ENCODE peak calls at places on chromosomes 1 and 21, in six cellular contexts. One of them, this sample, is unnamed.

GRCh38 chr1:219477861-219478260 is 135.0 kb downstream of the ZC3H11B start:
- DNase-seq in transverse colon: no peak
- DNase-seq in Peyer's patch: no peak
- DNase-seq in HepG2: no peak
- DNase-seq in gastrocnemius medialis: no peak
- DNase-seq in GM12891: no peak
- DNase-seq in this sample: no peak

GRCh38 chr1:236808564-236809130 is 13.6 kb downstream of the MTR start:
- DNase-seq in gastrocnemius medialis: no peak
- DNase-seq in GM12891: no peak
- DNase-seq in HepG2: peak; percentile 17
- DNase-seq in Peyer's patch: no peak
- DNase-seq in transverse colon: no peak
- DNase-seq in this sample: peak; percentile 12

GRCh38 chr21:43598416-43599120 is 60.7 kb downstream of the HSF2BP start:
- DNase-seq in HepG2: no peak
- DNase-seq in GM12891: no peak
- DNase-seq in gastrocnemius medialis: no peak
- DNase-seq in transverse colon: no peak
- DNase-seq in Peyer's patch: no peak
- DNase-seq in this sample: no peak

GRCh38 chr1:219422811-219423598 is 189.9 kb downstream of the ZC3H11B start:
- DNase-seq in Peyer's patch: no peak
- DNase-seq in HepG2: no peak
- DNase-seq in transverse colon: no peak
- DNase-seq in GM12891: no peak
- DNase-seq in gastrocnemius medialis: no peak
- DNase-seq in this sample: no peak

GRCh38 chr1:24754229-24754628 is 9.0 kb downstream of the CLIC4 start:
- DNase-seq in GM12891: no peak
- DNase-seq in transverse colon: no peak
- DNase-seq in Peyer's patch: no peak
- DNase-seq in HepG2: no peak
- DNase-seq in gastrocnemius medialis: no peak
- DNase-seq in this sample: no peak

GRCh38 chr1:109875874-109876273 is 34.8 kb upstream of the CSF1 start:
- DNase-seq in gastrocnemius medialis: no peak
- DNase-seq in GM12891: no peak
- DNase-seq in HepG2: no peak
- DNase-seq in transverse colon: no peak
- DNase-seq in Peyer's patch: no peak
- DNase-seq in this sample: no peak

GRCh38 chr21:37000381-37000780 is 6.1 kb upstream of the RIPPLY3 start:
- DNase-seq in GM12891: no peak
- DNase-seq in transverse colon: no peak
- DNase-seq in HepG2: no peak
- DNase-seq in Peyer's patch: no peak
- DNase-seq in gastrocnemius medialis: no peak
- DNase-seq in this sample: no peak

GRCh38 chr1:224497714-224498573 is 63.3 kb upstream of the WDR26 start:
- DNase-seq in gastrocnemius medialis: no peak
- DNase-seq in GM12891: peak; percentile 54
- DNase-seq in transverse colon: no peak
- DNase-seq in HepG2: no peak
- DNase-seq in Peyer's patch: no peak
- DNase-seq in this sample: no peak

GRCh38 chr1:23478896-23479790 is 4.8 kb downstream of the ASAP3 start:
- DNase-seq in HepG2: peak; percentile 97
- DNase-seq in transverse colon: peak; percentile 38
- DNase-seq in GM12891: no peak
- DNase-seq in gastrocnemius medialis: peak; percentile 95
- DNase-seq in Peyer's patch: peak; percentile 21
- DNase-seq in this sample: no peak

GRCh38 chr1:167665469-167665868 is 35.4 kb downstream of the RCSD1 start:
- DNase-seq in HepG2: no peak
- DNase-seq in Peyer's patch: no peak
- DNase-seq in transverse colon: no peak
- DNase-seq in GM12891: no peak
- DNase-seq in gastrocnemius medialis: no peak
- DNase-seq in this sample: no peak

GRCh38 chr1:11044849-11045427 is 2.1 kb downstream of the MASP2 start:
- DNase-seq in HepG2: no peak
- DNase-seq in Peyer's patch: no peak
- DNase-seq in GM12891: no peak
- DNase-seq in transverse colon: no peak
- DNase-seq in gastrocnemius medialis: no peak
- DNase-seq in this sample: no peak

GRCh38 chr1:118767971-118768370 is 220.2 kb downstream of the TBX15 start:
- DNase-seq in GM12891: no peak
- DNase-seq in transverse colon: no peak
- DNase-seq in gastrocnemius medialis: no peak
- DNase-seq in HepG2: no peak
- DNase-seq in Peyer's patch: no peak
- DNase-seq in this sample: no peak

GRCh38 chr1:244022301-244022700 is 28.8 kb upstream of the ZBTB18 start:
- DNase-seq in transverse colon: no peak
- DNase-seq in Peyer's patch: no peak
- DNase-seq in GM12891: no peak
- DNase-seq in HepG2: no peak
- DNase-seq in gastrocnemius medialis: no peak
- DNase-seq in this sample: no peak

GRCh38 chr1:54995835-54996234 is 2.9 kb upstream of the BSND start:
- DNase-seq in Peyer's patch: no peak
- DNase-seq in GM12891: no peak
- DNase-seq in HepG2: no peak
- DNase-seq in transverse colon: no peak
- DNase-seq in gastrocnemius medialis: no peak
- DNase-seq in this sample: no peak

GRCh38 chr1:41689139-41689538 is 204.7 kb upstream of the EDN2 start:
- DNase-seq in HepG2: no peak
- DNase-seq in transverse colon: no peak
- DNase-seq in Peyer's patch: no peak
- DNase-seq in gastrocnemius medialis: no peak
- DNase-seq in GM12891: no peak
- DNase-seq in this sample: no peak

GRCh38 chr21:14545906-14546480 is at the start of gene SAMSN1:
- DNase-seq in transverse colon: peak; percentile 53
- DNase-seq in HepG2: no peak
- DNase-seq in GM12891: no peak
- DNase-seq in Peyer's patch: peak; percentile 76
- DNase-seq in gastrocnemius medialis: no peak
- DNase-seq in this sample: peak; percentile 89

GRCh38 chr1:2300004-2300771 is 72.1 kb downstream of the SKI start:
- DNase-seq in GM12891: peak; percentile 97
- DNase-seq in Peyer's patch: peak; percentile 88
- DNase-seq in transverse colon: peak; percentile 75
- DNase-seq in HepG2: no peak
- DNase-seq in gastrocnemius medialis: no peak
- DNase-seq in this sample: peak; percentile 62

GRCh38 chr1:101929343-101929742 is 67.4 kb downstream of the OLFM3 start:
- DNase-seq in HepG2: no peak
- DNase-seq in transverse colon: no peak
- DNase-seq in Peyer's patch: no peak
- DNase-seq in GM12891: no peak
- DNase-seq in gastrocnemius medialis: no peak
- DNase-seq in this sample: no peak

GRCh38 chr1:155598842-155599331 is 11.1 kb upstream of the MSTO1 start:
- DNase-seq in GM12891: no peak
- DNase-seq in HepG2: no peak
- DNase-seq in transverse colon: no peak
- DNase-seq in gastrocnemius medialis: no peak
- DNase-seq in Peyer's patch: no peak
- DNase-seq in this sample: no peak

GRCh38 chr1:209202826-209203439 is 380.6 kb upstream of the CAMK1G start:
- DNase-seq in gastrocnemius medialis: no peak
- DNase-seq in GM12891: peak; percentile 25
- DNase-seq in Peyer's patch: no peak
- DNase-seq in HepG2: peak; percentile 46
- DNase-seq in transverse colon: no peak
- DNase-seq in this sample: peak; percentile 58

DNA sequence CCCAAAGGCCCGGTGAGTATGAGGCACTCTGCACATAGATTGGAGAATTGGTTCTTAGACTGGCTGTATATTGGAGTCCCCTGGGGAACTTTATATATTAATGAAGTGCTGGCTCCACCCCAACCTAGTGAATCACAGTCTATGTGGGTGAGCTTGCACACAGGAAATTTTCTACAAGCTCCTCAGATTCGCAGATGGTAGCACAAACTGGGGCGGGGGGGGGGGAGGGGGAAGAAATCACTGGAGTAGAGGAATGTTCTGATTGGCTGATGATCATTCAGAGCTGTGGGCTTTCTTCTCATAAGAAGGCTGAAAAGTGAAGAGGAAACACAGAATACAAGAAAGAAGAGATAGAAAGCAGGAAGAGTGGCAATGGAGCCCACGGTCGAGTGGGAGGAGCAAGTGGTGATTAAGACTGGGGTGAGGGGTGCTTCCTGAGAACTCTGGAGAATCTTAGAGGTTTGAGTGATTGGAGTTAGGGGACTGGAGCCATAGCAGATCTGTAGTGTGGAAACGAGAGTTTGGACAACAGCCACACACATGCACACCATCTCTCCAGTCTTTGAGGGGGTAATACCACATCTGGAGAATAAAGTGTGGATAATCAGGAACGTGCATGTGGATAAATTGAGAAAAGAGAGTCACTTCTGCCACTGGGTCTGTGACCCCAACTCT is 466.0 kb upstream of the DAB1 start:
- DNase-seq in HepG2: no peak
- DNase-seq in gastrocnemius medialis: no peak
- DNase-seq in transverse colon: no peak
- DNase-seq in GM12891: no peak
- DNase-seq in Peyer's patch: no peak
- DNase-seq in this sample: no peak
- TF ChIP-seq POLR2A in HepG2: no peak
- TF ChIP-seq POLR2A in gastrocnemius medialis: no peak
- TF ChIP-seq POLR2A in transverse colon: no peak
- TF ChIP-seq POLR2A in GM12891: no peak
- TF ChIP-seq POLR2A in Peyer's patch: no peak
- TF ChIP-seq POLR2A in this sample: no peak

DNA sequence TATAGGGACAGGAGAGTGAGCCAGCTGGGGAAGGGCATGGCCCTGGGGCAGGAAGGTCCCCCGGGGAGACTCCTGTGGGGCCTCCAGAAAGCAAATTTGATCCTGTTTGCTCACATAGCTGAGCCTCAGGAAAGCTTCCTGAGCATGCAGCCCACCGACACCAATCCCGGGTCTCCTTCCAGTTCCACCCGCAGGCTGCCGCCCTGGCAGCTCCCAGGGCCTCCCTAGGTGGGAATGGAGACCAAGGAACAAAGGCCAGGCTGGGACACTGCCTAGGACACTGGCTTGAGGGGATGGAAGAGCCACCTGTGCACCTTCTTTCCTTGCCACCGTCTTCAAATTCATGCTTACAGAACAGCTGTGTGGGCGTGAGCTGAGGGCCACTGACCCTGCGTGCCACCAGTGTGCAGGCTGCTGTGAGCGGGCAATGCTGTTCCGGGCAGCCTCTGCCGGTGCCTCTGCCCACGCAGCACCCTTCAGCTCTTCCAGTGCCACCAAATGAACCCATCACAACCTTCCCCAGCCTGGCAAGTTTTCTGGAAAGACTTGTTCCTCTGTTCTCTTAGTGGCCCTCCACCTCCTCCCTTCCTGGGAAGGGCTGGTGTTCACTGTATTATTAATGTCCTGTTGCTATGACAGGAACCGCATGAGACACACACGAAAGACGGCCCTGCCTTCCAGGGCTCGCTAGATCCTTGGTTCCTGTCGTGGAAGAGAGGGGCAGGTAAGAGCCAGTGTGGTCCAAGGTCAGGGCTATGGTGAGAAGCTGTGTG is 53.6 kb downstream of the ACBD3 start:
- DNase-seq in GM12891: no peak
- DNase-seq in gastrocnemius medialis: no peak
- DNase-seq in Peyer's patch: peak; percentile 18
- DNase-seq in HepG2: no peak
- DNase-seq in transverse colon: no peak
- DNase-seq in this sample: no peak
- TF ChIP-seq POLR2A in GM12891: no peak
- TF ChIP-seq POLR2A in gastrocnemius medialis: no peak
- TF ChIP-seq POLR2A in Peyer's patch: no peak
- TF ChIP-seq POLR2A in HepG2: no peak
- TF ChIP-seq POLR2A in transverse colon: peak; percentile 15
- TF ChIP-seq POLR2A in this sample: no peak

GRCh38 chr1:1135339-1136111 is 19.6 kb upstream of the C1orf159 start:
- DNase-seq in transverse colon: no peak
- DNase-seq in HepG2: no peak
- DNase-seq in GM12891: no peak
- DNase-seq in Peyer's patch: no peak
- DNase-seq in gastrocnemius medialis: no peak
- DNase-seq in this sample: peak; percentile 23

GRCh38 chr1:1132928-1133750 is 17.2 kb upstream of the C1orf159 start:
- DNase-seq in HepG2: no peak
- DNase-seq in gastrocnemius medialis: no peak
- DNase-seq in transverse colon: peak; percentile 86
- DNase-seq in GM12891: no peak
- DNase-seq in Peyer's patch: no peak
- DNase-seq in this sample: no peak

GRCh38 chr1:1129309-1129708 is 13.4 kb upstream of the C1orf159 start:
- DNase-seq in Peyer's patch: no peak
- DNase-seq in GM12891: no peak
- DNase-seq in transverse colon: no peak
- DNase-seq in HepG2: no peak
- DNase-seq in gastrocnemius medialis: no peak
- DNase-seq in this sample: no peak

GRCh38 chr1:1134300-1134961 is 18.5 kb upstream of the C1orf159 start:
- DNase-seq in Peyer's patch: no peak
- DNase-seq in HepG2: no peak
- DNase-seq in transverse colon: no peak
- DNase-seq in GM12891: no peak
- DNase-seq in gastrocnemius medialis: no peak
- DNase-seq in this sample: no peak

GRCh38 chr1:1132042-1132927 is 16.4 kb upstream of the C1orf159 start:
- DNase-seq in gastrocnemius medialis: no peak
- DNase-seq in transverse colon: peak; percentile 70
- DNase-seq in Peyer's patch: no peak
- DNase-seq in GM12891: no peak
- DNase-seq in HepG2: no peak
- DNase-seq in this sample: no peak
- TF ChIP-seq POLR2A in gastrocnemius medialis: no peak
- TF ChIP-seq POLR2A in transverse colon: peak; percentile 60
- TF ChIP-seq POLR2A in Peyer's patch: no peak
- TF ChIP-seq POLR2A in GM12891: no peak
- TF ChIP-seq POLR2A in HepG2: no peak
- TF ChIP-seq POLR2A in this sample: no peak

DNA sequence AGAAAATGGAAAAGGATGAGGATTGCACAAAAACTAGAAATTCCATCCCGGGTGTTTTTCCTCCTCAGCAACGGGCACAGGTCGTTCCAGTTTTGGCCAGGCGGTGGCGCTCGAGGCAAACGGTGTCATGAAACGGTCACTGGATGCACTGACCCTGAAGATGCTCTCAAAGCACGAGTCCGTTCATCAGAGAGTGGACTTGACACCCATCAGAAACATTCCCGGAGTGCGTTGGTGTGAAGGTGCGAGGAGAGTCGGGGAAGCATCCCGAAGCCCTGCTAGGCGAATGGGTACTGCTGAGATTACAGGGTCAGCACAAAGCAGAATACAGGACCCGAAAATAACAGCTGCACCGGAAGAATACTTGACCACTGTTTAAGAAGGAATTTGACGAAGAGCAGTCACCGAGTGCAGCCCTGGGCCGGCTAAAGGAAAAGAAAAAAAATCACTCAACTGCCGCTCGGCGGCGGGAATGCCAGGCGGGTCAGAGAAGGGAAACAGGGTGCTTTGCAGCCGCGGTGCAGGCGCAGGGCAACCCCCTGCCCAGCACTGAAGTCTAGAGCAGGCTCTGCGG is 71.7 kb upstream of the ETS2 start:
- DNase-seq in Peyer's patch: peak; percentile 77
- DNase-seq in HepG2: peak; percentile 61
- DNase-seq in GM12891: peak; percentile 37
- DNase-seq in gastrocnemius medialis: peak; percentile 64
- DNase-seq in transverse colon: peak; percentile 93
- DNase-seq in this sample: peak; percentile 74
- TF ChIP-seq POLR2A in Peyer's patch: no peak
- TF ChIP-seq POLR2A in HepG2: no peak
- TF ChIP-seq POLR2A in GM12891: no peak
- TF ChIP-seq POLR2A in gastrocnemius medialis: no peak
- TF ChIP-seq POLR2A in transverse colon: no peak
- TF ChIP-seq POLR2A in this sample: no peak